ENCODE peak calls at places on chromosomes 5 and 9, in five cellular contexts. One of them, this sample, is unnamed.

GRCh38 chr5:97839338-97840081 is 656.5 kb upstream of the RIOK2 start:
- DNase-seq in RWPE1: peak; percentile 26
- DNase-seq in activated CD4-positive, alpha-beta T cell treated with anti-CD3 and anti-CD28 coated beads for 48 hours: no peak
- DNase-seq in A549: no peak
- DNase-seq in stimulated activated CD4-positive, alpha-beta T cell treated with anti-CD3 and anti-CD28 coated beads, Interleukin-2, amount 100 ng/mL, for 24 hours: no peak
- DNase-seq in this sample: peak; percentile 83

GRCh38 chr5:67206381-67207328 is 10.1 kb upstream of the CD180 start:
- DNase-seq in RWPE1: peak; percentile 98
- DNase-seq in activated CD4-positive, alpha-beta T cell treated with anti-CD3 and anti-CD28 coated beads for 48 hours: peak; percentile 91
- DNase-seq in A549: peak; percentile 84
- DNase-seq in stimulated activated CD4-positive, alpha-beta T cell treated with anti-CD3 and anti-CD28 coated beads, Interleukin-2, amount 100 ng/mL, for 24 hours: peak; percentile 83
- DNase-seq in this sample: peak; percentile 97

GRCh38 chr9:18261143-18261542 is 212.8 kb upstream of the ADAMTSL1 start:
- DNase-seq in RWPE1: no peak
- DNase-seq in activated CD4-positive, alpha-beta T cell treated with anti-CD3 and anti-CD28 coated beads for 48 hours: no peak
- DNase-seq in A549: no peak
- DNase-seq in stimulated activated CD4-positive, alpha-beta T cell treated with anti-CD3 and anti-CD28 coated beads, Interleukin-2, amount 100 ng/mL, for 24 hours: no peak
- DNase-seq in this sample: no peak

GRCh38 chr5:77781076-77781475 is 4.9 kb upstream of the TBCA start:
- DNase-seq in RWPE1: no peak
- DNase-seq in activated CD4-positive, alpha-beta T cell treated with anti-CD3 and anti-CD28 coated beads for 48 hours: no peak
- DNase-seq in A549: no peak
- DNase-seq in stimulated activated CD4-positive, alpha-beta T cell treated with anti-CD3 and anti-CD28 coated beads, Interleukin-2, amount 100 ng/mL, for 24 hours: no peak
- DNase-seq in this sample: no peak

GRCh38 chr5:82307431-82307830 is 29.3 kb upstream of the RPS23 start:
- DNase-seq in RWPE1: no peak
- DNase-seq in activated CD4-positive, alpha-beta T cell treated with anti-CD3 and anti-CD28 coated beads for 48 hours: no peak
- DNase-seq in A549: no peak
- DNase-seq in stimulated activated CD4-positive, alpha-beta T cell treated with anti-CD3 and anti-CD28 coated beads, Interleukin-2, amount 100 ng/mL, for 24 hours: no peak
- DNase-seq in this sample: no peak

GRCh38 chr9:17004500-17004899 is 130.3 kb upstream of the CNTLN start:
- DNase-seq in RWPE1: no peak
- DNase-seq in activated CD4-positive, alpha-beta T cell treated with anti-CD3 and anti-CD28 coated beads for 48 hours: no peak
- DNase-seq in A549: no peak
- DNase-seq in stimulated activated CD4-positive, alpha-beta T cell treated with anti-CD3 and anti-CD28 coated beads, Interleukin-2, amount 100 ng/mL, for 24 hours: no peak
- DNase-seq in this sample: no peak

GRCh38 chr9:87069690-87070089 is 122.4 kb upstream of the GAS1 start:
- DNase-seq in RWPE1: no peak
- DNase-seq in activated CD4-positive, alpha-beta T cell treated with anti-CD3 and anti-CD28 coated beads for 48 hours: no peak
- DNase-seq in A549: no peak
- DNase-seq in stimulated activated CD4-positive, alpha-beta T cell treated with anti-CD3 and anti-CD28 coated beads, Interleukin-2, amount 100 ng/mL, for 24 hours: no peak
- DNase-seq in this sample: no peak

GRCh38 chr5:15585826-15586591 is 86.0 kb downstream of the FBXL7 start:
- DNase-seq in RWPE1: no peak
- DNase-seq in activated CD4-positive, alpha-beta T cell treated with anti-CD3 and anti-CD28 coated beads for 48 hours: no peak
- DNase-seq in A549: no peak
- DNase-seq in stimulated activated CD4-positive, alpha-beta T cell treated with anti-CD3 and anti-CD28 coated beads, Interleukin-2, amount 100 ng/mL, for 24 hours: no peak
- DNase-seq in this sample: no peak

GRCh38 chr5:170534177-170534576 is 30.4 kb downstream of the KCNIP1 start:
- DNase-seq in RWPE1: no peak
- DNase-seq in activated CD4-positive, alpha-beta T cell treated with anti-CD3 and anti-CD28 coated beads for 48 hours: no peak
- DNase-seq in A549: no peak
- DNase-seq in stimulated activated CD4-positive, alpha-beta T cell treated with anti-CD3 and anti-CD28 coated beads, Interleukin-2, amount 100 ng/mL, for 24 hours: no peak
- DNase-seq in this sample: peak; percentile 19

GRCh38 chr9:94181782-94182181 is 77.3 kb upstream of the ZNF169 start:
- DNase-seq in RWPE1: no peak
- DNase-seq in activated CD4-positive, alpha-beta T cell treated with anti-CD3 and anti-CD28 coated beads for 48 hours: no peak
- DNase-seq in A549: no peak
- DNase-seq in stimulated activated CD4-positive, alpha-beta T cell treated with anti-CD3 and anti-CD28 coated beads, Interleukin-2, amount 100 ng/mL, for 24 hours: no peak
- DNase-seq in this sample: no peak

GRCh38 chr9:121386442-121387175 is 16.6 kb upstream of the STOM start:
- DNase-seq in RWPE1: no peak
- DNase-seq in activated CD4-positive, alpha-beta T cell treated with anti-CD3 and anti-CD28 coated beads for 48 hours: no peak
- DNase-seq in A549: no peak
- DNase-seq in stimulated activated CD4-positive, alpha-beta T cell treated with anti-CD3 and anti-CD28 coated beads, Interleukin-2, amount 100 ng/mL, for 24 hours: no peak
- DNase-seq in this sample: no peak

GRCh38 chr5:68839019-68839552 is 254.7 kb upstream of the SLC30A5 start:
- DNase-seq in RWPE1: no peak
- DNase-seq in activated CD4-positive, alpha-beta T cell treated with anti-CD3 and anti-CD28 coated beads for 48 hours: no peak
- DNase-seq in A549: no peak
- DNase-seq in stimulated activated CD4-positive, alpha-beta T cell treated with anti-CD3 and anti-CD28 coated beads, Interleukin-2, amount 100 ng/mL, for 24 hours: no peak
- DNase-seq in this sample: peak; percentile 13

GRCh38 chr5:26691486-26691885 is 346.9 kb downstream of the CDH9 start:
- DNase-seq in RWPE1: no peak
- DNase-seq in activated CD4-positive, alpha-beta T cell treated with anti-CD3 and anti-CD28 coated beads for 48 hours: no peak
- DNase-seq in A549: no peak
- DNase-seq in stimulated activated CD4-positive, alpha-beta T cell treated with anti-CD3 and anti-CD28 coated beads, Interleukin-2, amount 100 ng/mL, for 24 hours: no peak
- DNase-seq in this sample: no peak

GRCh38 chr9:124496075-124496893 is 10.9 kb downstream of the NR5A1 start:
- DNase-seq in RWPE1: no peak
- DNase-seq in activated CD4-positive, alpha-beta T cell treated with anti-CD3 and anti-CD28 coated beads for 48 hours: no peak
- DNase-seq in A549: no peak
- DNase-seq in stimulated activated CD4-positive, alpha-beta T cell treated with anti-CD3 and anti-CD28 coated beads, Interleukin-2, amount 100 ng/mL, for 24 hours: no peak
- DNase-seq in this sample: no peak

GRCh38 chr5:52859619-52860018 is 71.9 kb downstream of the ITGA1 start:
- DNase-seq in RWPE1: no peak
- DNase-seq in activated CD4-positive, alpha-beta T cell treated with anti-CD3 and anti-CD28 coated beads for 48 hours: no peak
- DNase-seq in A549: no peak
- DNase-seq in stimulated activated CD4-positive, alpha-beta T cell treated with anti-CD3 and anti-CD28 coated beads, Interleukin-2, amount 100 ng/mL, for 24 hours: no peak
- DNase-seq in this sample: peak; percentile 5

GRCh38 chr5:94040591-94041148 is 299.3 kb upstream of the POU5F2 start:
- DNase-seq in RWPE1: no peak
- DNase-seq in activated CD4-positive, alpha-beta T cell treated with anti-CD3 and anti-CD28 coated beads for 48 hours: no peak
- DNase-seq in A549: no peak
- DNase-seq in stimulated activated CD4-positive, alpha-beta T cell treated with anti-CD3 and anti-CD28 coated beads, Interleukin-2, amount 100 ng/mL, for 24 hours: no peak
- DNase-seq in this sample: no peak

GRCh38 chr5:169703803-169704202 is 66.7 kb downstream of the DOCK2 start:
- DNase-seq in RWPE1: no peak
- DNase-seq in activated CD4-positive, alpha-beta T cell treated with anti-CD3 and anti-CD28 coated beads for 48 hours: no peak
- DNase-seq in A549: no peak
- DNase-seq in stimulated activated CD4-positive, alpha-beta T cell treated with anti-CD3 and anti-CD28 coated beads, Interleukin-2, amount 100 ng/mL, for 24 hours: no peak
- DNase-seq in this sample: no peak

GRCh38 chr9:136093995-136094881 is 851 bp downstream of the NACC2 start:
- DNase-seq in RWPE1: peak; percentile 81
- DNase-seq in activated CD4-positive, alpha-beta T cell treated with anti-CD3 and anti-CD28 coated beads for 48 hours: peak; percentile 82
- DNase-seq in A549: peak; percentile 81
- DNase-seq in stimulated activated CD4-positive, alpha-beta T cell treated with anti-CD3 and anti-CD28 coated beads, Interleukin-2, amount 100 ng/mL, for 24 hours: peak; percentile 72
- DNase-seq in this sample: peak; percentile 44

GRCh38 chr5:2223303-2223702 is 340.6 kb upstream of the IRX4 start:
- DNase-seq in RWPE1: no peak
- DNase-seq in activated CD4-positive, alpha-beta T cell treated with anti-CD3 and anti-CD28 coated beads for 48 hours: no peak
- DNase-seq in A549: no peak
- DNase-seq in stimulated activated CD4-positive, alpha-beta T cell treated with anti-CD3 and anti-CD28 coated beads, Interleukin-2, amount 100 ng/mL, for 24 hours: no peak
- DNase-seq in this sample: no peak

This sample was measured in PC-3.